ENCODE peak calls at places on chromosome 6, in six cellular contexts. One of them, this sample, is unnamed.

GRCh38 chr6:66896415-66896814 is 1189.4 kb upstream of the EYS start:
- DNase-seq in ACHN: no peak
- DNase-seq in SW 1271: no peak
- DNase-seq in NT2/D1: no peak
- DNase-seq in H54: no peak
- DNase-seq in lower lobe of right lung: no peak
- DNase-seq in this sample: no peak

GRCh38 chr6:44039839-44040350 is 87.4 kb downstream of the MRPL14 start:
- DNase-seq in ACHN: no peak
- DNase-seq in SW 1271: no peak
- DNase-seq in NT2/D1: no peak
- DNase-seq in H54: no peak
- DNase-seq in lower lobe of right lung: peak
- DNase-seq in this sample: no peak

GRCh38 chr6:6405997-6406699 is 85.7 kb upstream of the F13A1 start:
- DNase-seq in ACHN: no peak
- DNase-seq in SW 1271: no peak
- DNase-seq in NT2/D1: no peak
- DNase-seq in H54: no peak
- DNase-seq in lower lobe of right lung: no peak
- DNase-seq in this sample: no peak

GRCh38 chr6:136090929-136091328 is 159.2 kb downstream of the MTFR2 start:
- DNase-seq in ACHN: no peak
- DNase-seq in SW 1271: no peak
- DNase-seq in NT2/D1: no peak
- DNase-seq in H54: no peak
- DNase-seq in lower lobe of right lung: no peak
- DNase-seq in this sample: no peak

GRCh38 chr6:5073992-5074391 is 11.1 kb upstream of the PPP1R3G start:
- DNase-seq in ACHN: no peak
- DNase-seq in SW 1271: no peak
- DNase-seq in NT2/D1: no peak
- DNase-seq in H54: no peak
- DNase-seq in lower lobe of right lung: no peak
- DNase-seq in this sample: no peak

GRCh38 chr6:43858161-43859153 is 88.4 kb downstream of the VEGFA start:
- DNase-seq in ACHN: no peak
- DNase-seq in SW 1271: no peak
- DNase-seq in NT2/D1: no peak
- DNase-seq in H54: no peak
- DNase-seq in lower lobe of right lung: no peak
- DNase-seq in this sample: no peak

GRCh38 chr6:45432944-45433343 is 55.2 kb upstream of the SUPT3H start:
- DNase-seq in ACHN: peak
- DNase-seq in SW 1271: no peak
- DNase-seq in NT2/D1: no peak
- DNase-seq in H54: no peak
- DNase-seq in lower lobe of right lung: no peak
- DNase-seq in this sample: no peak

GRCh38 chr6:114030767-114031166 is 59.8 kb upstream of the HDAC2 start:
- DNase-seq in ACHN: no peak
- DNase-seq in SW 1271: no peak
- DNase-seq in NT2/D1: no peak
- DNase-seq in H54: no peak
- DNase-seq in lower lobe of right lung: no peak
- DNase-seq in this sample: no peak

GRCh38 chr6:147709396-147710272 is 201.1 kb downstream of the SAMD5 start:
- DNase-seq in ACHN: no peak
- DNase-seq in SW 1271: no peak
- DNase-seq in NT2/D1: no peak
- DNase-seq in H54: no peak
- DNase-seq in lower lobe of right lung: no peak
- DNase-seq in this sample: no peak

GRCh38 chr6:95230071-95230740 is 347.1 kb upstream of the MANEA start:
- DNase-seq in ACHN: no peak
- DNase-seq in SW 1271: no peak
- DNase-seq in NT2/D1: no peak
- DNase-seq in H54: no peak
- DNase-seq in lower lobe of right lung: no peak
- DNase-seq in this sample: no peak

GRCh38 chr6:102474041-102474807 is 1080.7 kb downstream of the GRIK2 start:
- DNase-seq in ACHN: no peak
- DNase-seq in SW 1271: no peak
- DNase-seq in NT2/D1: no peak
- DNase-seq in H54: no peak
- DNase-seq in lower lobe of right lung: no peak
- DNase-seq in this sample: no peak

GRCh38 chr6:70790483-70790882 is 122.8 kb downstream of the SMAP1 start:
- DNase-seq in ACHN: no peak
- DNase-seq in SW 1271: no peak
- DNase-seq in NT2/D1: no peak
- DNase-seq in H54: no peak
- DNase-seq in lower lobe of right lung: no peak
- DNase-seq in this sample: no peak

GRCh38 chr6:36463686-36464085 is 20.9 kb downstream of the KCTD20 start:
- DNase-seq in ACHN: no peak
- DNase-seq in SW 1271: no peak
- DNase-seq in NT2/D1: no peak
- DNase-seq in H54: no peak
- DNase-seq in lower lobe of right lung: no peak
- DNase-seq in this sample: no peak

GRCh38 chr6:126228001-126228791 is 111.7 kb upstream of the CENPW start:
- DNase-seq in ACHN: no peak
- DNase-seq in SW 1271: no peak
- DNase-seq in NT2/D1: no peak
- DNase-seq in H54: no peak
- DNase-seq in lower lobe of right lung: no peak
- DNase-seq in this sample: no peak

GRCh38 chr6:166726193-166726592 is 99.1 kb upstream of the RPS6KA2 start:
- DNase-seq in ACHN: no peak
- DNase-seq in SW 1271: no peak
- DNase-seq in NT2/D1: no peak
- DNase-seq in H54: no peak
- DNase-seq in lower lobe of right lung: no peak
- DNase-seq in this sample: no peak

GRCh38 chr6:158969148-158969547 is 30.9 kb downstream of the RSPH3 start:
- DNase-seq in ACHN: peak
- DNase-seq in SW 1271: no peak
- DNase-seq in NT2/D1: no peak
- DNase-seq in H54: no peak
- DNase-seq in lower lobe of right lung: no peak
- DNase-seq in this sample: no peak

GRCh38 chr6:34237722-34238506 is 1.2 kb downstream of the HMGA1 start:
- DNase-seq in ACHN: peak
- DNase-seq in SW 1271: no peak
- DNase-seq in NT2/D1: no peak
- DNase-seq in H54: peak
- DNase-seq in lower lobe of right lung: peak
- DNase-seq in this sample: peak

GRCh38 chr6:3977875-3978711 is 100.8 kb downstream of the FAM217A start:
- DNase-seq in ACHN: peak
- DNase-seq in SW 1271: peak
- DNase-seq in NT2/D1: peak
- DNase-seq in H54: no peak
- DNase-seq in lower lobe of right lung: no peak
- DNase-seq in this sample: peak

GRCh38 chr6:91538622-91539021 is 951.8 kb upstream of the MAP3K7 start:
- DNase-seq in ACHN: no peak
- DNase-seq in SW 1271: no peak
- DNase-seq in NT2/D1: no peak
- DNase-seq in H54: no peak
- DNase-seq in lower lobe of right lung: no peak
- DNase-seq in this sample: no peak

GRCh38 chr6:167703781-167704180 is 122.9 kb upstream of the AFDN start:
- DNase-seq in ACHN: no peak
- DNase-seq in SW 1271: no peak
- DNase-seq in NT2/D1: no peak
- DNase-seq in H54: no peak
- DNase-seq in lower lobe of right lung: no peak
- DNase-seq in this sample: no peak

GRCh38 chr6:53741417-53741816 is 53.4 kb upstream of the LRRC1 start:
- DNase-seq in ACHN: no peak
- DNase-seq in SW 1271: no peak
- DNase-seq in NT2/D1: no peak
- DNase-seq in H54: no peak
- DNase-seq in lower lobe of right lung: peak
- DNase-seq in this sample: no peak

GRCh38 chr6:151494235-151494950 is 576 bp downstream of the CCDC170 start:
- DNase-seq in ACHN: peak
- DNase-seq in SW 1271: no peak
- DNase-seq in NT2/D1: no peak
- DNase-seq in H54: no peak
- DNase-seq in lower lobe of right lung: peak
- DNase-seq in this sample: no peak

GRCh38 chr6:125574604-125575003 is 174.8 kb upstream of the HEY2 start:
- DNase-seq in ACHN: no peak
- DNase-seq in SW 1271: no peak
- DNase-seq in NT2/D1: no peak
- DNase-seq in H54: no peak
- DNase-seq in lower lobe of right lung: no peak
- DNase-seq in this sample: no peak

This sample was measured in GDM1.